ENCODE peak calls at places on chromosomes 13 and 19, in four cellular contexts. One of them, this sample, is unnamed.
A peak's percentile ranks its signal among the peaks of the same experiment; 100 is the strongest.

GRCh38 chr19:5973376-5973775 is 4.6 kb downstream of the RANBP3 start:
- DNase-seq in pancreas: no peak
- DNase-seq in tibial artery: no peak
- DNase-seq in colonic mucosa: no peak
- DNase-seq in this sample: no peak

GRCh38 chr19:19458110-19458816 is 52.8 kb downstream of the GATAD2A start:
- DNase-seq in pancreas: no peak
- DNase-seq in tibial artery: no peak
- DNase-seq in colonic mucosa: no peak
- DNase-seq in this sample: no peak

GRCh38 chr13:100465558-100465957 is 123.0 kb downstream of the GGACT start:
- DNase-seq in pancreas: no peak
- DNase-seq in tibial artery: no peak
- DNase-seq in colonic mucosa: no peak
- DNase-seq in this sample: no peak

GRCh38 chr13:78323848-78324247 is 279.5 kb downstream of the POU4F1 start:
- DNase-seq in pancreas: no peak
- DNase-seq in tibial artery: no peak
- DNase-seq in colonic mucosa: no peak
- DNase-seq in this sample: no peak

GRCh38 chr13:91017031-91017668 is 330.3 kb upstream of the MIR17HG start:
- DNase-seq in pancreas: peak; percentile 9
- DNase-seq in tibial artery: no peak
- DNase-seq in colonic mucosa: peak; percentile 24
- DNase-seq in this sample: no peak

GRCh38 chr19:14138576-14139265 is 2.3 kb upstream of the ASF1B start:
- DNase-seq in pancreas: no peak
- DNase-seq in tibial artery: no peak
- DNase-seq in colonic mucosa: no peak
- DNase-seq in this sample: peak; percentile 64

GRCh38 chr13:82698941-82699340 is 1183.3 kb downstream of the SLITRK1 start:
- DNase-seq in pancreas: no peak
- DNase-seq in tibial artery: no peak
- DNase-seq in colonic mucosa: no peak
- DNase-seq in this sample: no peak

GRCh38 chr13:27151798-27152599 is 19.6 kb downstream of the USP12 start:
- DNase-seq in pancreas: no peak
- DNase-seq in tibial artery: no peak
- DNase-seq in colonic mucosa: no peak
- DNase-seq in this sample: no peak

GRCh38 chr13:46179576-46180368 is 2.2 kb downstream of the LCP1 start:
- DNase-seq in pancreas: no peak
- DNase-seq in tibial artery: peak; percentile 73
- DNase-seq in colonic mucosa: peak; percentile 65
- DNase-seq in this sample: peak; percentile 56

GRCh38 chr19:9075064-9075964 is 11.5 kb upstream of the OR1M1 start:
- DNase-seq in pancreas: peak; percentile 76
- DNase-seq in tibial artery: no peak
- DNase-seq in colonic mucosa: peak; percentile 41
- DNase-seq in this sample: peak; percentile 54

GRCh38 chr13:25778808-25779207 is 273.0 kb downstream of the SHISA2 start:
- DNase-seq in pancreas: no peak
- DNase-seq in tibial artery: no peak
- DNase-seq in colonic mucosa: no peak
- DNase-seq in this sample: no peak

GRCh38 chr13:99758465-99759162 is 213.0 kb downstream of the ZIC5 start:
- DNase-seq in pancreas: no peak
- DNase-seq in tibial artery: no peak
- DNase-seq in colonic mucosa: no peak
- DNase-seq in this sample: no peak

GRCh38 chr13:111213964-111214726 is 99.0 kb downstream of the ARHGEF7 start:
- DNase-seq in pancreas: no peak
- DNase-seq in tibial artery: no peak
- DNase-seq in colonic mucosa: no peak
- DNase-seq in this sample: peak; percentile 60

GRCh38 chr13:102317593-102317992 is 84.3 kb downstream of the FGF14 start:
- DNase-seq in pancreas: peak; percentile 24
- DNase-seq in tibial artery: peak; percentile 88
- DNase-seq in colonic mucosa: peak; percentile 55
- DNase-seq in this sample: peak; percentile 70

GRCh38 chr19:11264452-11265176 is 2.3 kb upstream of the DOCK6 start:
- DNase-seq in pancreas: peak; percentile 20
- DNase-seq in tibial artery: no peak
- DNase-seq in colonic mucosa: peak; percentile 92
- DNase-seq in this sample: peak; percentile 89

GRCh38 chr19:4552546-4552819 is 7.0 kb downstream of the SEMA6B start:
- DNase-seq in pancreas: no peak
- DNase-seq in tibial artery: no peak
- DNase-seq in colonic mucosa: no peak
- DNase-seq in this sample: no peak

GRCh38 chr13:88704600-88705275 is 1033.6 kb downstream of the SLITRK5 start:
- DNase-seq in pancreas: no peak
- DNase-seq in tibial artery: no peak
- DNase-seq in colonic mucosa: no peak
- DNase-seq in this sample: no peak

GRCh38 chr13:42478531-42479156 is 95.3 kb upstream of the TNFSF11 start:
- DNase-seq in pancreas: no peak
- DNase-seq in tibial artery: no peak
- DNase-seq in colonic mucosa: no peak
- DNase-seq in this sample: no peak

GRCh38 chr19:49798574-49798973 is 14.5 kb downstream of the FUZ start:
- DNase-seq in pancreas: no peak
- DNase-seq in tibial artery: no peak
- DNase-seq in colonic mucosa: no peak
- DNase-seq in this sample: no peak

GRCh38 chr19:49800771-49801170 is 12.3 kb downstream of the FUZ start:
- DNase-seq in pancreas: no peak
- DNase-seq in tibial artery: no peak
- DNase-seq in colonic mucosa: no peak
- DNase-seq in this sample: no peak

GRCh38 chr19:49799271-49799797 is 13.8 kb downstream of the FUZ start:
- DNase-seq in pancreas: no peak
- DNase-seq in tibial artery: no peak
- DNase-seq in colonic mucosa: no peak
- DNase-seq in this sample: no peak

GRCh38 chr19:49801401-49801888 is 11.6 kb downstream of the FUZ start:
- DNase-seq in pancreas: no peak
- DNase-seq in tibial artery: no peak
- DNase-seq in colonic mucosa: no peak
- DNase-seq in this sample: no peak

DNA sequence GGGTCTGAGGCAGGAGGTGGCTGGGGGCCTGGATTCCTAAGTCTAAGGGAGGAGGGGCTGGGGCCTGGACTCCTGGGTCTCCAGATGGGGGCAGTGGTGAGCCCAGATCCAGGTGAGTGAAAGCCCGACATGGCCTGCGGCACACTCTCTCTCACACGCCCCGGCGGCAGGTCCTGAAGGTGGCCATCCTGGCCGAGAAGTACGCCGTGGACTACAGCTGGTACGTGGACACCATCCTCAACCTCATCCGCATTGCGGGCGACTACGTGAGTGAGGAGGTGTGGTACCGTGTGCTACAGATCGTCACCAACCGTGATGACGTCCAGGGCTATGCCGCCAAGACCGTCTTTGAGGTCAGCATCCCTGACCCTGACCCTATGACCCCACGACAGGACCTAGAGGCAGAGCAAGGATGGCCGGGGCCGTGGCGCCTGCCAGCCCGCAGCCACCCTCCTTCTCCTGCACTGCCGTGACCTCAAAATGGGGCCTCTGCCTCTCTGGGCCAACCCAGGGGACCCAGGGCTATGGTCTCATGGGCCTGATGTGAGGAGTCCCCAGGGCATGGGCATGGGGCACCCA is 13.2 kb downstream of the FUZ start:
- DNase-seq in pancreas: no peak
- DNase-seq in tibial artery: no peak
- DNase-seq in colonic mucosa: no peak
- DNase-seq in this sample: no peak
- TF ChIP-seq CTCF in pancreas: no peak
- TF ChIP-seq CTCF in tibial artery: no peak
- TF ChIP-seq CTCF in colonic mucosa: no peak
- TF ChIP-seq CTCF in this sample: no peak

DNA sequence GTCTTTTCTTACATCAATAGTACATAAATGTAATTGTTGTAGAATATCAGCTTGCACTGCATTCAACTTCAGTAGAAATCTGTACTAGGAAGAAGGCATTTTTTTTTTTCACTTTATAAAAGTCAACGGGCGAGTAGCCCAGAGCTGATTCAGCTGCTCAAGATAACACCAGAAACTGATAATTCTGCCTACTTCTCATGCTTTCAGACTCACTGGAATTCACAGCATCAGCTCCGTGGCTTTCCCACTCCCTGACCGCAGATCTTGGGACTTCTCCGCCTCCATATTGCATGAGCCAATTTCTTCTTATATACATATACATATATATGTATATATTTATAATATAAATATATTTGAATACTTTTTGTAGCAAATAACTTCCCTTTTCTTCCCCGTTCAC is 263.1 kb upstream of the RXFP2 start:
- DNase-seq in pancreas: no peak
- DNase-seq in tibial artery: no peak
- DNase-seq in colonic mucosa: no peak
- DNase-seq in this sample: no peak
- H3K4me1 ChIP-seq in pancreas: no peaks in the 10 kb centered on the region
- H3K4me1 ChIP-seq in tibial artery: peaks cover 5% of the 10 kb centered on the region
- H3K4me1 ChIP-seq in colonic mucosa: no peaks in the 10 kb centered on the region
- H3K4me1 ChIP-seq in this sample: no peaks in the 10 kb centered on the region

DNA sequence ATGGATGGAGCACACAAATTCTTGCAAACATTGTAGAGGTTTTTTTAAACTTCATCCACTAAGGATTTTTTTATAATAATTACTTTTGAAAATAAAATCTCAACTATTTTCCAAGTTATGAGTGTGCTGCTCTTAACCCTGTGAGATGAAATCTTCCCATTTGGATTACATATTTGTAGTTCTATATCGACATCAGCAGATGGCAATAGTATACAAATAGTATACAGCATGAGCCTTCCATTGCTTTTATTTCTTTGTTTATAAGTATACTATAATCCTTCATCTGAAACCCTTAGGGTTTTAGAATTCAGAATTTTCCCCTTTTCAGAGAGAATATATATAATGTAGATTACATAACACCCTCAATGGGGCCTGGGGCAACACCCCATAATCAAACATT is 70.5 kb downstream of the GJA3 start:
- DNase-seq in pancreas: no peak
- DNase-seq in tibial artery: no peak
- DNase-seq in colonic mucosa: no peak
- DNase-seq in this sample: no peak
- TF ChIP-seq CTCF in pancreas: no peak
- TF ChIP-seq CTCF in tibial artery: no peak
- TF ChIP-seq CTCF in colonic mucosa: no peak
- TF ChIP-seq CTCF in this sample: no peak

DNA sequence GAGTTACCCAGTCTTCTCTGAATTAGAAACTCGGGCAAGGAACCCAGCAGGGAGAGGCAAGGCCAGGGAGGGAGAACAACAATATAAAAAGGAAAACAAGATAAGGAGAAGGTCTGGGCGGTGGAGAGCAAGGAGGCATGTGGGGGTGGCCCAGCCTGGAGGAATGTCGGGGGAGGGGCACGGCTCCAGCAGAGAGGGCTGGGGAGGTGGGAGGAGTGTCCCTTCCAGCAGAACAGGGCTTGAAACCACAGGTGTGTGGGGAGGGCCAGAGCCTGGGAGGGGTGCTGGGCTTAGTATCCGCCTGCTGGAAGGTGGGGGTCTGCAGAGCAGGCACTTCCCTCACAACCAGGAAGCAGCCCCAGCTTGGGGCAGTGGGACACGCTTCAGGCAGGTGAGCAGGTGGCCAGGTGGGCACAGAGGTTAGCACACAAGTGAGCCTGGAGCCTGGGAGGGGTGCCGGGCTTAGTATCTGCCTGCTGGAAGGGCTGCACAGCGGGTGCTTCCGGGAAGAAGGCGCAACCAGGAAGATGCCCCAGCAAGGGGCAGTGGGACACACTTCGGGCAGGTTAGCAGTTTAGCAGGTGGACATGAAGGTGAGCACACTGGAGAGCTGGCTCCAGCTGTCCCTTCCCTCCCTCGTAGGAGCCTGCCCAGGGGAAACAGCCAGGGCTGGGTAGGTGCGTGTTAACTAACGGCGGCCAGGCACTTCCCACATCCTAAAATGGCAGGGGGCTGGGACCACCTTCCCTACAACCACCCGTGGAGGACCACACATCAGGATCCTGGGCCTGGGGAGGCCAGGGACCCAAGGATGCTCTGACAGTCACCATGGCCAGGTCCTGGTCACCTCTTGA is 3.1 kb downstream of the GAS6 start:
- DNase-seq in pancreas: no peak
- DNase-seq in tibial artery: peak; percentile 70
- DNase-seq in colonic mucosa: peak; percentile 90
- DNase-seq in this sample: no peak
- H3K4me1 ChIP-seq in pancreas: peaks cover 4% of the 10 kb centered on the region
- H3K4me1 ChIP-seq in tibial artery: peaks cover 64% of the 10 kb centered on the region
- H3K4me1 ChIP-seq in colonic mucosa: peaks cover 36% of the 10 kb centered on the region
- H3K4me1 ChIP-seq in this sample: peaks cover 13% of the 10 kb centered on the region

DNA sequence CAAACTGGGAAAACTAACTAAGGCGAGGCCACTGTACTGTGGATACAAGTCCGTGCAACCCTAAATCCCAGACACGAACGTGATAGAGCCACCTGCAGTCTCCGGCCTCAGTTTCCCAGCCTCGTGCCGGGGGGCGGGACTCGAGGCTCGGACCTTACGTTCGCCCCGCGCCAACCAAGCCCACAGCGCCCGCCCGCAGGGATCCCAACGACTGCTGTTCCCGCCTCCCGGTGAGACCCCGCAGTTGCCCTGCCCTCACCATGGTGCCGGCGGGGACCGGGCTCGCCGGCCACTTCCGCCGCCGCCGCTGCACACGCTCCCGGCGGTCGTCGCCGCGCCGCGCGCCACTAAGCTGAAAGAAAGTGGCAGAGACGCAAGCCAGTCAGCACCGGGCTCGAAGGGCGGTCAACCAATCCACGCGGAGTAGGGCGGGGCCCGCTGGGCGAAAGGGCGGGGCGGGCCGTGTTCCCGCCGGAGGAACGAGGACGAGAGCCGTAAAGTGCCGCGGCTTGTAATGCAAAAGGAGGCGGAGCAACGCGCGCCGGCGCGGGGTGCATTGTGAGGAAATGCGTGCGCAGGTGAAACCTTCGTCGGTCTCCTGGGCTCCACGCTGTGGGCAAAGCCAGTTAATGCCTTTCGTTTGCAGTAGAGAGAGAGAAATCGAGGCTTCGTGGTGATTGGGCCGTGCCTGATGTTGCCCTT is at the start of gene LSM4:
- DNase-seq in pancreas: peak; percentile 98
- DNase-seq in tibial artery: peak; percentile 99
- DNase-seq in colonic mucosa: peak; percentile 99
- DNase-seq in this sample: peak; percentile 98
- TF ChIP-seq CTCF in pancreas: no peak
- TF ChIP-seq CTCF in tibial artery: no peak
- TF ChIP-seq CTCF in colonic mucosa: no peak
- TF ChIP-seq CTCF in this sample: peak; percentile 6

GRCh38 chr13:114162533-114162922 is 16.5 kb upstream of the CFAP97D2 start:
- DNase-seq in pancreas: no peak
- DNase-seq in tibial artery: no peak
- DNase-seq in colonic mucosa: no peak
- DNase-seq in this sample: no peak
- H3K4me1 ChIP-seq in pancreas: no peaks in the 10 kb centered on the region
- H3K4me1 ChIP-seq in tibial artery: peaks cover 30% of the 10 kb centered on the region
- H3K4me1 ChIP-seq in colonic mucosa: peaks cover 3% of the 10 kb centered on the region
- H3K4me1 ChIP-seq in this sample: peaks cover 3% of the 10 kb centered on the region

GRCh38 chr13:44271031-44271433 is 102.6 kb upstream of the SERP2 start:
- DNase-seq in pancreas: no peak
- DNase-seq in tibial artery: no peak
- DNase-seq in colonic mucosa: no peak
- DNase-seq in this sample: no peak
- TF ChIP-seq CTCF in pancreas: no peak
- TF ChIP-seq CTCF in tibial artery: no peak
- TF ChIP-seq CTCF in colonic mucosa: no peak
- TF ChIP-seq CTCF in this sample: no peak

GRCh38 chr19:16146112-16146511 is 2.6 kb downstream of the HSH2D start:
- DNase-seq in pancreas: no peak
- DNase-seq in tibial artery: no peak
- DNase-seq in colonic mucosa: no peak
- DNase-seq in this sample: no peak
- H3K4me1 ChIP-seq in pancreas: peaks cover 5% of the 10 kb centered on the region
- H3K4me1 ChIP-seq in tibial artery: no peaks in the 10 kb centered on the region
- H3K4me1 ChIP-seq in colonic mucosa: no peaks in the 10 kb centered on the region
- H3K4me1 ChIP-seq in this sample: no peaks in the 10 kb centered on the region